ENCODE peak calls at places on chromosome 17, in four cellular contexts. One of them, this sample, is unnamed.

GRCh38 chr17:27793168-27793905 is 7.0 kb downstream of the NOS2 start:
- DNase-seq in neuronal stem cell: peak; percentile 44
- DNase-seq in activated CD8-positive, alpha-beta memory T cell treated with anti-CD3 and anti-CD28 coated beads for 24 hours: no peak
- DNase-seq in stimulated activated CD8-positive, alpha-beta memory T cell treated with anti-CD3 and anti-CD28 coated beads, Interleukin-4, amount 100 ng/mL, for 4 hours: no peak
- DNase-seq in this sample: peak; percentile 39

GRCh38 chr17:51128089-51128488 is 7.4 kb upstream of the SPAG9 start:
- DNase-seq in neuronal stem cell: no peak
- DNase-seq in stimulated activated CD8-positive, alpha-beta memory T cell treated with anti-CD3 and anti-CD28 coated beads, Interleukin-4, amount 100 ng/mL, for 4 hours: no peak
- DNase-seq in activated CD8-positive, alpha-beta memory T cell treated with anti-CD3 and anti-CD28 coated beads for 24 hours: no peak
- DNase-seq in this sample: no peak

GRCh38 chr17:81428121-81428515 is 32.9 kb downstream of the BAHCC1 start:
- DNase-seq in activated CD8-positive, alpha-beta memory T cell treated with anti-CD3 and anti-CD28 coated beads for 24 hours: no peak
- DNase-seq in neuronal stem cell: no peak
- DNase-seq in stimulated activated CD8-positive, alpha-beta memory T cell treated with anti-CD3 and anti-CD28 coated beads, Interleukin-4, amount 100 ng/mL, for 4 hours: no peak
- DNase-seq in this sample: no peak

GRCh38 chr17:69047368-69048263 is 13.1 kb downstream of the ABCA9 start:
- DNase-seq in stimulated activated CD8-positive, alpha-beta memory T cell treated with anti-CD3 and anti-CD28 coated beads, Interleukin-4, amount 100 ng/mL, for 4 hours: no peak
- DNase-seq in neuronal stem cell: no peak
- DNase-seq in activated CD8-positive, alpha-beta memory T cell treated with anti-CD3 and anti-CD28 coated beads for 24 hours: no peak
- DNase-seq in this sample: peak; percentile 47

GRCh38 chr17:12627177-12627629 is 38.5 kb upstream of the MYOCD start:
- DNase-seq in stimulated activated CD8-positive, alpha-beta memory T cell treated with anti-CD3 and anti-CD28 coated beads, Interleukin-4, amount 100 ng/mL, for 4 hours: no peak
- DNase-seq in neuronal stem cell: no peak
- DNase-seq in activated CD8-positive, alpha-beta memory T cell treated with anti-CD3 and anti-CD28 coated beads for 24 hours: no peak
- DNase-seq in this sample: no peak

GRCh38 chr17:34588266-34588665 is 8.9 kb downstream of the TMEM132E start:
- DNase-seq in neuronal stem cell: no peak
- DNase-seq in stimulated activated CD8-positive, alpha-beta memory T cell treated with anti-CD3 and anti-CD28 coated beads, Interleukin-4, amount 100 ng/mL, for 4 hours: no peak
- DNase-seq in activated CD8-positive, alpha-beta memory T cell treated with anti-CD3 and anti-CD28 coated beads for 24 hours: no peak
- DNase-seq in this sample: no peak

GRCh38 chr17:72931163-72931562 is 161.3 kb downstream of the SLC39A11 start:
- DNase-seq in neuronal stem cell: no peak
- DNase-seq in stimulated activated CD8-positive, alpha-beta memory T cell treated with anti-CD3 and anti-CD28 coated beads, Interleukin-4, amount 100 ng/mL, for 4 hours: no peak
- DNase-seq in activated CD8-positive, alpha-beta memory T cell treated with anti-CD3 and anti-CD28 coated beads for 24 hours: no peak
- DNase-seq in this sample: no peak

GRCh38 chr17:48995871-48996695 is 1.1 kb upstream of the IGF2BP1 start:
- DNase-seq in stimulated activated CD8-positive, alpha-beta memory T cell treated with anti-CD3 and anti-CD28 coated beads, Interleukin-4, amount 100 ng/mL, for 4 hours: no peak
- DNase-seq in neuronal stem cell: peak; percentile 93
- DNase-seq in activated CD8-positive, alpha-beta memory T cell treated with anti-CD3 and anti-CD28 coated beads for 24 hours: peak; percentile 61
- DNase-seq in this sample: peak; percentile 93

GRCh38 chr17:45256114-45256966 is 5.6 kb downstream of the SPATA32 start:
- DNase-seq in stimulated activated CD8-positive, alpha-beta memory T cell treated with anti-CD3 and anti-CD28 coated beads, Interleukin-4, amount 100 ng/mL, for 4 hours: no peak
- DNase-seq in activated CD8-positive, alpha-beta memory T cell treated with anti-CD3 and anti-CD28 coated beads for 24 hours: no peak
- DNase-seq in neuronal stem cell: no peak
- DNase-seq in this sample: no peak

GRCh38 chr17:50863221-50863843 is 2.8 kb downstream of the TOB1 start:
- DNase-seq in activated CD8-positive, alpha-beta memory T cell treated with anti-CD3 and anti-CD28 coated beads for 24 hours: no peak
- DNase-seq in stimulated activated CD8-positive, alpha-beta memory T cell treated with anti-CD3 and anti-CD28 coated beads, Interleukin-4, amount 100 ng/mL, for 4 hours: no peak
- DNase-seq in neuronal stem cell: no peak
- DNase-seq in this sample: peak; percentile 63

GRCh38 chr17:50722746-50723145 is 3.3 kb downstream of the LUC7L3 start:
- DNase-seq in activated CD8-positive, alpha-beta memory T cell treated with anti-CD3 and anti-CD28 coated beads for 24 hours: no peak
- DNase-seq in neuronal stem cell: no peak
- DNase-seq in stimulated activated CD8-positive, alpha-beta memory T cell treated with anti-CD3 and anti-CD28 coated beads, Interleukin-4, amount 100 ng/mL, for 4 hours: no peak
- DNase-seq in this sample: no peak

GRCh38 chr17:20095366-20096080 is 86.4 kb downstream of the SPECC1 start:
- DNase-seq in activated CD8-positive, alpha-beta memory T cell treated with anti-CD3 and anti-CD28 coated beads for 24 hours: no peak
- DNase-seq in neuronal stem cell: peak; percentile 46
- DNase-seq in stimulated activated CD8-positive, alpha-beta memory T cell treated with anti-CD3 and anti-CD28 coated beads, Interleukin-4, amount 100 ng/mL, for 4 hours: no peak
- DNase-seq in this sample: peak; percentile 60